ENCODE peak calls at places on chromosomes 7 and 10, in eight cellular contexts. One of them, this sample, is unnamed.

GRCh38 chr10:43576580-43576979 is 2.2 kb upstream of the ZNF239 start:
- DNase-seq in neural crest cell: no peak
- DNase-seq in cardiac muscle cell: no peak
- DNase-seq in brain microvascular endothelial cell: no peak
- DNase-seq in progenitor cell of endocrine pancreas: no peak
- DNase-seq in HCT116: no peak
- DNase-seq in H7: no peak
- DNase-seq in caudate nucleus: no peak
- DNase-seq in this sample: no peak

GRCh38 chr7:2040893-2041270 is 191.9 kb downstream of the MAD1L1 start:
- DNase-seq in neural crest cell: no peak
- DNase-seq in cardiac muscle cell: no peak
- DNase-seq in brain microvascular endothelial cell: no peak
- DNase-seq in progenitor cell of endocrine pancreas: no peak
- DNase-seq in HCT116: no peak
- DNase-seq in H7: no peak
- DNase-seq in caudate nucleus: no peak
- DNase-seq in this sample: no peak

GRCh38 chr10:62844280-62845011 is 28.3 kb upstream of the EGR2 start:
- DNase-seq in neural crest cell: no peak
- DNase-seq in cardiac muscle cell: no peak
- DNase-seq in brain microvascular endothelial cell: no peak
- DNase-seq in progenitor cell of endocrine pancreas: no peak
- DNase-seq in HCT116: no peak
- DNase-seq in H7: no peak
- DNase-seq in caudate nucleus: no peak
- DNase-seq in this sample: no peak

GRCh38 chr7:159201722-159202330 is 57.2 kb upstream of the VIPR2 start:
- DNase-seq in neural crest cell: no peak
- DNase-seq in cardiac muscle cell: no peak
- DNase-seq in brain microvascular endothelial cell: no peak
- DNase-seq in progenitor cell of endocrine pancreas: no peak
- DNase-seq in HCT116: no peak
- DNase-seq in H7: no peak
- DNase-seq in caudate nucleus: no peak
- DNase-seq in this sample: no peak

GRCh38 chr10:70352401-70353097 is 29.9 kb downstream of the LRRC20 start:
- DNase-seq in neural crest cell: no peak
- DNase-seq in cardiac muscle cell: peak
- DNase-seq in brain microvascular endothelial cell: no peak
- DNase-seq in progenitor cell of endocrine pancreas: no peak
- DNase-seq in HCT116: no peak
- DNase-seq in H7: no peak
- DNase-seq in caudate nucleus: no peak
- DNase-seq in this sample: no peak

GRCh38 chr7:124712017-124712416 is 53.6 kb downstream of the GPR37 start:
- DNase-seq in neural crest cell: no peak
- DNase-seq in cardiac muscle cell: no peak
- DNase-seq in brain microvascular endothelial cell: no peak
- DNase-seq in progenitor cell of endocrine pancreas: no peak
- DNase-seq in HCT116: no peak
- DNase-seq in H7: no peak
- DNase-seq in caudate nucleus: no peak
- DNase-seq in this sample: no peak

GRCh38 chr10:29163746-29164145 is 125.1 kb upstream of the LYZL1 start:
- DNase-seq in neural crest cell: no peak
- DNase-seq in cardiac muscle cell: peak
- DNase-seq in brain microvascular endothelial cell: peak
- DNase-seq in progenitor cell of endocrine pancreas: no peak
- DNase-seq in HCT116: no peak
- DNase-seq in H7: no peak
- DNase-seq in caudate nucleus: no peak
- DNase-seq in this sample: no peak

GRCh38 chr7:155506854-155507337 is 39.5 kb downstream of the CNPY1 start:
- DNase-seq in neural crest cell: peak
- DNase-seq in cardiac muscle cell: peak
- DNase-seq in brain microvascular endothelial cell: no peak
- DNase-seq in progenitor cell of endocrine pancreas: no peak
- DNase-seq in HCT116: no peak
- DNase-seq in H7: peak
- DNase-seq in caudate nucleus: no peak
- DNase-seq in this sample: no peak

GRCh38 chr10:89201345-89202032 is 5.6 kb downstream of the CH25H start:
- DNase-seq in neural crest cell: no peak
- DNase-seq in cardiac muscle cell: no peak
- DNase-seq in brain microvascular endothelial cell: no peak
- DNase-seq in progenitor cell of endocrine pancreas: no peak
- DNase-seq in HCT116: no peak
- DNase-seq in H7: no peak
- DNase-seq in caudate nucleus: no peak
- DNase-seq in this sample: no peak

GRCh38 chr10:71933651-71934050 is 30.5 kb upstream of the CHST3 start:
- DNase-seq in neural crest cell: no peak
- DNase-seq in cardiac muscle cell: no peak
- DNase-seq in brain microvascular endothelial cell: no peak
- DNase-seq in progenitor cell of endocrine pancreas: no peak
- DNase-seq in HCT116: no peak
- DNase-seq in H7: no peak
- DNase-seq in caudate nucleus: no peak
- DNase-seq in this sample: no peak

GRCh38 chr10:118116555-118117311 is 70.0 kb upstream of the RAB11FIP2 start:
- DNase-seq in neural crest cell: no peak
- DNase-seq in cardiac muscle cell: no peak
- DNase-seq in brain microvascular endothelial cell: no peak
- DNase-seq in progenitor cell of endocrine pancreas: no peak
- DNase-seq in HCT116: no peak
- DNase-seq in H7: no peak
- DNase-seq in caudate nucleus: no peak
- DNase-seq in this sample: no peak

GRCh38 chr7:6446977-6447588 is 671 bp downstream of the DAGLB start:
- DNase-seq in neural crest cell: peak
- DNase-seq in cardiac muscle cell: peak
- DNase-seq in brain microvascular endothelial cell: peak
- DNase-seq in progenitor cell of endocrine pancreas: no peak
- DNase-seq in HCT116: peak
- DNase-seq in H7: peak
- DNase-seq in caudate nucleus: peak
- DNase-seq in this sample: no peak

GRCh38 chr7:42869131-42870020 is 42.5 kb downstream of the C7orf25 start:
- DNase-seq in neural crest cell: no peak
- DNase-seq in cardiac muscle cell: no peak
- DNase-seq in brain microvascular endothelial cell: peak
- DNase-seq in progenitor cell of endocrine pancreas: no peak
- DNase-seq in HCT116: peak
- DNase-seq in H7: no peak
- DNase-seq in caudate nucleus: no peak
- DNase-seq in this sample: no peak

GRCh38 chr10:11655839-11656238 is 44.4 kb upstream of the USP6NL start:
- DNase-seq in neural crest cell: no peak
- DNase-seq in cardiac muscle cell: no peak
- DNase-seq in brain microvascular endothelial cell: peak
- DNase-seq in progenitor cell of endocrine pancreas: no peak
- DNase-seq in HCT116: no peak
- DNase-seq in H7: no peak
- DNase-seq in caudate nucleus: no peak
- DNase-seq in this sample: no peak

GRCh38 chr10:69303632-69304035 is 25.3 kb downstream of the HK1 start:
- DNase-seq in neural crest cell: no peak
- DNase-seq in cardiac muscle cell: no peak
- DNase-seq in brain microvascular endothelial cell: peak
- DNase-seq in progenitor cell of endocrine pancreas: no peak
- DNase-seq in HCT116: no peak
- DNase-seq in H7: no peak
- DNase-seq in caudate nucleus: no peak
- DNase-seq in this sample: no peak

GRCh38 chr7:100545636-100546128 is 6.7 kb downstream of the AGFG2 start:
- DNase-seq in neural crest cell: no peak
- DNase-seq in cardiac muscle cell: peak
- DNase-seq in brain microvascular endothelial cell: peak
- DNase-seq in progenitor cell of endocrine pancreas: no peak
- DNase-seq in HCT116: peak
- DNase-seq in H7: peak
- DNase-seq in caudate nucleus: no peak
- DNase-seq in this sample: no peak

GRCh38 chr10:75651452-75651851 is 220.0 kb downstream of the LRMDA start:
- DNase-seq in neural crest cell: no peak
- DNase-seq in cardiac muscle cell: no peak
- DNase-seq in brain microvascular endothelial cell: no peak
- DNase-seq in progenitor cell of endocrine pancreas: no peak
- DNase-seq in HCT116: peak
- DNase-seq in H7: peak
- DNase-seq in caudate nucleus: no peak
- DNase-seq in this sample: no peak

GRCh38 chr10:1604246-1604645 is 133.1 kb downstream of the ADARB2 start:
- DNase-seq in neural crest cell: no peak
- DNase-seq in cardiac muscle cell: no peak
- DNase-seq in brain microvascular endothelial cell: no peak
- DNase-seq in progenitor cell of endocrine pancreas: no peak
- DNase-seq in HCT116: no peak
- DNase-seq in H7: no peak
- DNase-seq in caudate nucleus: no peak
- DNase-seq in this sample: no peak

GRCh38 chr7:84837405-84837804 is 349.5 kb downstream of the SEMA3D start:
- DNase-seq in neural crest cell: no peak
- DNase-seq in cardiac muscle cell: no peak
- DNase-seq in brain microvascular endothelial cell: no peak
- DNase-seq in progenitor cell of endocrine pancreas: no peak
- DNase-seq in HCT116: no peak
- DNase-seq in H7: no peak
- DNase-seq in caudate nucleus: no peak
- DNase-seq in this sample: no peak

GRCh38 chr10:35795131-35795819 is 153.2 kb upstream of the FZD8 start:
- DNase-seq in neural crest cell: no peak
- DNase-seq in cardiac muscle cell: peak
- DNase-seq in brain microvascular endothelial cell: peak
- DNase-seq in progenitor cell of endocrine pancreas: no peak
- DNase-seq in HCT116: no peak
- DNase-seq in H7: no peak
- DNase-seq in caudate nucleus: no peak
- DNase-seq in this sample: no peak

GRCh38 chr7:155998766-155999630 is 186.7 kb upstream of the SHH start:
- DNase-seq in neural crest cell: no peak
- DNase-seq in cardiac muscle cell: no peak
- DNase-seq in brain microvascular endothelial cell: no peak
- DNase-seq in progenitor cell of endocrine pancreas: no peak
- DNase-seq in HCT116: no peak
- DNase-seq in H7: peak
- DNase-seq in caudate nucleus: no peak
- DNase-seq in this sample: no peak

GRCh38 chr10:22453320-22453719 is 108.0 kb downstream of the SPAG6 start:
- DNase-seq in neural crest cell: no peak
- DNase-seq in cardiac muscle cell: no peak
- DNase-seq in brain microvascular endothelial cell: no peak
- DNase-seq in progenitor cell of endocrine pancreas: no peak
- DNase-seq in HCT116: no peak
- DNase-seq in H7: peak
- DNase-seq in caudate nucleus: no peak
- DNase-seq in this sample: no peak

GRCh38 chr10:11272915-11273389 is 255.3 kb downstream of the CELF2 start:
- DNase-seq in neural crest cell: no peak
- DNase-seq in cardiac muscle cell: no peak
- DNase-seq in brain microvascular endothelial cell: no peak
- DNase-seq in progenitor cell of endocrine pancreas: no peak
- DNase-seq in HCT116: no peak
- DNase-seq in H7: no peak
- DNase-seq in caudate nucleus: no peak
- DNase-seq in this sample: no peak

GRCh38 chr10:71888623-71889387 is 37.8 kb upstream of the PSAP start:
- DNase-seq in neural crest cell: peak
- DNase-seq in cardiac muscle cell: peak
- DNase-seq in brain microvascular endothelial cell: peak
- DNase-seq in progenitor cell of endocrine pancreas: no peak
- DNase-seq in HCT116: peak
- DNase-seq in H7: peak
- DNase-seq in caudate nucleus: peak
- DNase-seq in this sample: peak

GRCh38 chr10:46992794-46993552 is 81.7 kb downstream of the PTPN20 start:
- DNase-seq in neural crest cell: no peak
- DNase-seq in cardiac muscle cell: peak
- DNase-seq in brain microvascular endothelial cell: peak
- DNase-seq in progenitor cell of endocrine pancreas: no peak
- DNase-seq in HCT116: peak
- DNase-seq in H7: peak
- DNase-seq in caudate nucleus: no peak
- DNase-seq in this sample: no peak

GRCh38 chr7:128774029-128774689 is 1.4 kb downstream of the OPN1SW start:
- DNase-seq in neural crest cell: no peak
- DNase-seq in cardiac muscle cell: no peak
- DNase-seq in brain microvascular endothelial cell: no peak
- DNase-seq in progenitor cell of endocrine pancreas: no peak
- DNase-seq in HCT116: no peak
- DNase-seq in H7: no peak
- DNase-seq in caudate nucleus: no peak
- DNase-seq in this sample: no peak

GRCh38 chr10:37478381-37478780 is 353.0 kb downstream of the ANKRD30A start:
- DNase-seq in neural crest cell: no peak
- DNase-seq in cardiac muscle cell: no peak
- DNase-seq in brain microvascular endothelial cell: no peak
- DNase-seq in progenitor cell of endocrine pancreas: no peak
- DNase-seq in HCT116: no peak
- DNase-seq in H7: no peak
- DNase-seq in caudate nucleus: no peak
- DNase-seq in this sample: no peak

GRCh38 chr7:127514499-127514898 is 70.9 kb downstream of the GCC1 start:
- DNase-seq in neural crest cell: no peak
- DNase-seq in cardiac muscle cell: peak
- DNase-seq in brain microvascular endothelial cell: peak
- DNase-seq in progenitor cell of endocrine pancreas: no peak
- DNase-seq in HCT116: peak
- DNase-seq in H7: peak
- DNase-seq in caudate nucleus: no peak
- DNase-seq in this sample: no peak

GRCh38 chr7:2794836-2795636 is 49.1 kb downstream of the GNA12 start:
- DNase-seq in neural crest cell: no peak
- DNase-seq in cardiac muscle cell: no peak
- DNase-seq in brain microvascular endothelial cell: no peak
- DNase-seq in progenitor cell of endocrine pancreas: no peak
- DNase-seq in HCT116: no peak
- DNase-seq in H7: no peak
- DNase-seq in caudate nucleus: no peak
- DNase-seq in this sample: no peak

GRCh38 chr10:5413012-5413938 is 918 bp downstream of the NET1 start:
- DNase-seq in neural crest cell: peak
- DNase-seq in cardiac muscle cell: peak
- DNase-seq in brain microvascular endothelial cell: peak
- DNase-seq in progenitor cell of endocrine pancreas: no peak
- DNase-seq in HCT116: no peak
- DNase-seq in H7: no peak
- DNase-seq in caudate nucleus: no peak
- DNase-seq in this sample: no peak

GRCh38 chr7:117480978-117481377 is 1.2 kb downstream of the CFTR start:
- DNase-seq in neural crest cell: no peak
- DNase-seq in cardiac muscle cell: no peak
- DNase-seq in brain microvascular endothelial cell: no peak
- DNase-seq in progenitor cell of endocrine pancreas: no peak
- DNase-seq in HCT116: no peak
- DNase-seq in H7: peak
- DNase-seq in caudate nucleus: no peak
- DNase-seq in this sample: no peak

GRCh38 chr10:61760943-61761824 is 98.5 kb downstream of the CABCOCO1 start:
- DNase-seq in neural crest cell: no peak
- DNase-seq in cardiac muscle cell: peak
- DNase-seq in brain microvascular endothelial cell: peak
- DNase-seq in progenitor cell of endocrine pancreas: no peak
- DNase-seq in HCT116: no peak
- DNase-seq in H7: no peak
- DNase-seq in caudate nucleus: no peak
- DNase-seq in this sample: no peak

GRCh38 chr7:1961776-1962276 is 270.9 kb downstream of the MAD1L1 start:
- DNase-seq in neural crest cell: no peak
- DNase-seq in cardiac muscle cell: peak
- DNase-seq in brain microvascular endothelial cell: peak
- DNase-seq in progenitor cell of endocrine pancreas: no peak
- DNase-seq in HCT116: peak
- DNase-seq in H7: no peak
- DNase-seq in caudate nucleus: no peak
- DNase-seq in this sample: no peak